ENCODE peak calls at places on chromosome 7, in six cellular contexts. Q, R, X, G, D and S are unnamed samples. For H3K9me3, the result is how much of the 10 kb centered on the place peaks cover.

GRCh38 chr7:117803476-117803875 is 69.8 kb downstream of the CTTNBP2 start:
- DNase-seq in Q (no peak), R (no peak), X (no peak), G (no peak), D (no peak), S (no peak)

GRCh38 chr7:94223375-94224084 is 171.2 kb upstream of the COL1A2 start:
- DNase-seq in Q (no peak), R (no peak), X (no peak), G (peak), D (peak), S (no peak)

GRCh38 chr7:28957064-28957821 is 887 bp downstream of the TRIL start:
- DNase-seq in Q (peak), R (peak), X (no peak), G (no peak), D (peak), S (peak)

GRCh38 chr7:28062197-28062988 is 118.2 kb downstream of the JAZF1 start:
- DNase-seq in Q (peak), R (peak), X (peak), G (peak), D (peak), S (peak)

GRCh38 chr7:91634485-91635177 is 245.9 kb downstream of the MTERF1 start:
- DNase-seq in Q (no peak), R (no peak), X (no peak), G (no peak), D (no peak), S (no peak)

GRCh38 chr7:100406767-100407166 is 21.7 kb downstream of the ZCWPW1 start:
- DNase-seq in Q (no peak), R (no peak), X (no peak), G (no peak), D (peak), S (no peak)

GRCh38 chr7:26616235-26616634 is 248.2 kb downstream of the SKAP2 start:
- DNase-seq in Q (no peak), R (no peak), X (no peak), G (no peak), D (no peak), S (no peak)

GRCh38 chr7:76377186-76377918 is 18.6 kb upstream of the YWHAG start:
- DNase-seq in Q (no peak), R (no peak), X (no peak), G (no peak), D (no peak), S (no peak)

GRCh38 chr7:158019726-158020705 is 567.6 kb downstream of the PTPRN2 start:
- DNase-seq in Q (no peak), R (no peak), X (no peak), G (no peak), D (no peak), S (no peak)

GRCh38 chr7:150951521-150951920 is 26.6 kb downstream of the KCNH2 start:
- DNase-seq in Q (no peak), R (no peak), X (no peak), G (no peak), D (no peak), S (peak)

GRCh38 chr7:77913977-77914607 is 115.5 kb downstream of the PHTF2 start:
- DNase-seq in Q (no peak), R (no peak), X (no peak), G (no peak), D (no peak), S (no peak)

GRCh38 chr7:118418433-118418832 is 193.9 kb downstream of the ANKRD7 start:
- DNase-seq in Q (no peak), R (no peak), X (no peak), G (no peak), D (no peak), S (no peak)

GRCh38 chr7:66348959-66349358 is 143.8 kb downstream of the TPST1 start:
- DNase-seq in Q (no peak), R (no peak), X (no peak), G (no peak), D (no peak), S (no peak)

GRCh38 chr7:108455524-108455832 is 758 bp downstream of the NRCAM start:
- DNase-seq in Q (no peak), R (no peak), X (no peak), G (no peak), D (no peak), S (no peak)

GRCh38 chr7:129958643-129959479 is 6.1 kb upstream of the UBE2H start:
- DNase-seq in Q (peak), R (no peak), X (no peak), G (peak), D (peak), S (no peak)

GRCh38 chr7:67518580-67518979 is 521.9 kb downstream of the TYW1 start:
- DNase-seq in Q (no peak), R (no peak), X (no peak), G (no peak), D (no peak), S (no peak)

GRCh38 chr7:85469446-85469970 is 282.7 kb upstream of the SEMA3D start:
- DNase-seq in Q (no peak), R (no peak), X (no peak), G (no peak), D (peak), S (no peak)

GRCh38 chr7:43677864-43678263 is 51.5 kb downstream of the COA1 start:
- DNase-seq in Q (no peak), R (no peak), X (no peak), G (no peak), D (no peak), S (no peak)
- H3K27ac ChIP-seq in Q (no peak), R (no peak), X (no peak), G (no peak), D (no peak), S (no peak)

GRCh38 chr7:3193721-3194120 is 107.3 kb upstream of the SDK1 start:
- DNase-seq in Q (no peak), R (no peak), X (no peak), G (no peak), D (no peak), S (no peak)

GRCh38 chr7:3195160-3195559 is 105.9 kb upstream of the SDK1 start:
- DNase-seq in Q (no peak), R (no peak), X (no peak), G (no peak), D (no peak), S (no peak)

GRCh38 chr7:3196629-3197028 is 104.4 kb upstream of the SDK1 start:
- DNase-seq in Q (no peak), R (no peak), X (no peak), G (no peak), D (no peak), S (no peak)

GRCh38 chr7:3197567-3198212 is 103.4 kb upstream of the SDK1 start:
- DNase-seq in Q (no peak), R (no peak), X (no peak), G (no peak), D (no peak), S (no peak)

GRCh38 chr7:3194501-3195141 is 106.4 kb upstream of the SDK1 start:
- DNase-seq in Q (peak), R (no peak), X (no peak), G (peak), D (peak), S (peak)
- H3K4me3 ChIP-seq in Q (no peak), R (no peak), X (no peak), G (no peak), D (no peak), S (no peak)

DNA sequence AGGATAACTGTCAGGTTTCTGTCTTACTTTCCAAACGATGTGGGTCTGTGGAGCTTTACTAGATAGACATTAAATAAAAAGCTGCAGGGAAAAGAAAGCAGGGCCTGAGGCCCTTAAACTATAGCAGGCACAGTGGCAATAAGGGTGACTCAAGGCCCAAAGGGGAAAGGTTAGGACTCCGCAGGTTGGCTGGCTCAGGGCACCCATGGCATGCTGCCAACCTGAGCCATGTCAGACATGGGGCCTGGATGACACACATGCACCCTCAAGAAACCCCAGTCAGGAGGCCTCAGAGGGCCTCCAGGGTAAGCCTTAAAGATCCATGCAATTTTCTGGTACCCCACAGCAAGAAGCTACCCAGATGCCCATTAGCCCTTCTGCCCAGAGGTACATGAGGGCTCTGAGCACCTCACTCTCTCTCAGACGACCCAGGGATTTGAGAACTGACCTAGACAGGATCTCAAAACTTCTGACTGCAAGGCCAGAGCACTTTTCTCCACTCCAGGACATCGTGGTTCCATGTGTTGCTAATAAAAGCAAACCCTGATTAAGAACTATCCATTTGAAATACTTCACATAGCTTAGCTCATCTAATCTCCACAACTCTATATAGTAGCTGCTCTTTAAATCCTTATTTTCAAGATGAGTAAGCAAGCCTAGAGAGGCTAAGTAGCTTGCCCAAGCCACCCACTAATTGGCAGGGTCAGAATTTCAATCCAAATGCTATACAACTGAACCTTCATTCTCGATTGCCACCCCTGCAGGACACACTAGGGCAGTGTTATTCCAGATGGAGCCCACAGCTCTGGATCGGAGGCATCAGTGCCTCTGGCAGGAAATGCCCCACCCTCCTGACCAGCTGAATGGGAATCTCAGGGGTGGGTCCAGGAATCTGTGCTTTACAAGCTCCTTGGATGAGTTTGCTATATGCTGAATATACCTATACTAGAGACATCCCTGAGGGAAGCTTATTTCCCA is 132.5 kb upstream of the EFCAB10 start:
- DNase-seq in Q (no peak), R (no peak), X (no peak), G (no peak), D (no peak), S (no peak)
- H3K9me3 ChIP-seq in Q (under half), R (under half), X (under half), G (under half), D (under half), S (under half)

GRCh38 chr7:101901661-101902491 is 84.5 kb downstream of the CUX1 start:
- DNase-seq in Q (no peak), R (no peak), X (no peak), G (no peak), D (peak), S (no peak)
- H3K27ac ChIP-seq in Q (no peak), R (peak), X (no peak), G (no peak), D (no peak), S (no peak)

GRCh38 chr7:143405671-143406352 is 2.8 kb downstream of the EPHA1 start:
- DNase-seq in Q (no peak), R (no peak), X (no peak), G (no peak), D (peak), S (no peak)

GRCh38 chr7:143410523-143411004 is 1.9 kb upstream of the EPHA1 start:
- DNase-seq in Q (no peak), R (peak), X (no peak), G (no peak), D (peak), S (no peak)

GRCh38 chr7:143408686-143409551 is at the start of gene EPHA1:
- DNase-seq in Q (peak), R (no peak), X (no peak), G (peak), D (no peak), S (peak)

GRCh38 chr7:143407296-143408246 is 1.1 kb downstream of the EPHA1 start:
- DNase-seq in Q (no peak), R (no peak), X (no peak), G (no peak), D (no peak), S (no peak)

GRCh38 chr7:143408247-143408685 is 390 bp downstream of the EPHA1 start:
- DNase-seq in Q (peak), R (no peak), X (no peak), G (no peak), D (no peak), S (no peak)
- H3K4me3 ChIP-seq in Q (peak), R (no peak), X (peak), G (peak), D (no peak), S (peak)

DNA sequence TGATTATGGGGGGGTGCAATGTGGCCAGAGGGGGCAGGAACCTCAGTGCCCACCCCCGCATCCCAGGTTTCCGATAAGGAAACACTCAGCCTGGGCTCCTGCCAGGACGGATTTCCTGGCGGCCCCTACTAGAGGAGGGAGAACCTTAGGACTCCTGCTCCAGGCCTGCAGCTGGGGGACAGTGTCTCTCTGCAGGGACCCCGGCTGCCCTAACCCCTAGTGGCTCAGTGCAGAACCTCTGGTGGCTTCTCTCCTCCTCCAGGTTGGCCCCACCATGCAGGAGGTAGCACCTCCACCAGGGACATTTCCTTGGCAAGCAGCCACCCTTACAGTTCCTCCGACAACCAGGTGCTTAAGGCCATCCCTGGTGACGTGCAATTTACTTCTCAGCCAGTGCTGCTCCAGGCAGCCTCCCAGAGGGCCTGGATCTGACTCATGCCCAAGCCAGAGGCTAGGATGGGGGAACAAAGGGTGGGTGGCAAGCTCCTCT is 31.9 kb downstream of the SH2B2 start:
- DNase-seq in Q (peak), R (no peak), X (no peak), G (peak), D (no peak), S (no peak)
- H3K9me3 ChIP-seq in Q (under half), R (under half), X (under half), G (under half), D (under half), S (under half)

GRCh38 chr7:36287371-36288241 is 102.1 kb upstream of the ANLN start:
- DNase-seq in Q (no peak), R (no peak), X (no peak), G (no peak), D (no peak), S (no peak)
- H3K27ac ChIP-seq in Q (peak), R (peak), X (peak), G (peak), D (no peak), S (peak)